ENCODE peak calls at places on chromosome 20, in four cellular contexts. One of them, this sample, is unnamed.

GRCh38 chr20:4171538-4172116 is 156.3 kb upstream of the RNF24 start:
- DNase-seq in AG04450: no peak
- DNase-seq in choroid plexus epithelial cell: peak
- DNase-seq in left ventricle myocardium inferior: no peak
- DNase-seq in this sample: no peak

GRCh38 chr20:45067558-45067957 is 33.4 kb downstream of the KCNS1 start:
- DNase-seq in left ventricle myocardium inferior: no peak
- DNase-seq in choroid plexus epithelial cell: peak
- DNase-seq in AG04450: no peak
- DNase-seq in this sample: peak

GRCh38 chr20:33250666-33251065 is 14.9 kb downstream of the BPIFA1 start:
- DNase-seq in AG04450: no peak
- DNase-seq in choroid plexus epithelial cell: no peak
- DNase-seq in left ventricle myocardium inferior: no peak
- DNase-seq in this sample: no peak

GRCh38 chr20:62299666-62300236 is 3.0 kb upstream of the ADRM1 start:
- DNase-seq in choroid plexus epithelial cell: no peak
- DNase-seq in AG04450: no peak
- DNase-seq in left ventricle myocardium inferior: no peak
- DNase-seq in this sample: no peak

GRCh38 chr20:16476032-16476431 is 97.2 kb downstream of the KIF16B start:
- DNase-seq in choroid plexus epithelial cell: peak
- DNase-seq in left ventricle myocardium inferior: no peak
- DNase-seq in AG04450: no peak
- DNase-seq in this sample: peak

GRCh38 chr20:53402233-53403005 is 191.2 kb downstream of the ZNF217 start:
- DNase-seq in left ventricle myocardium inferior: no peak
- DNase-seq in choroid plexus epithelial cell: no peak
- DNase-seq in AG04450: no peak
- DNase-seq in this sample: no peak

GRCh38 chr20:63472159-63472811 is at the start of gene KCNQ2:
- DNase-seq in left ventricle myocardium inferior: no peak
- DNase-seq in AG04450: no peak
- DNase-seq in choroid plexus epithelial cell: no peak
- DNase-seq in this sample: peak

GRCh38 chr20:7346562-7346961 is 579.1 kb downstream of the BMP2 start:
- DNase-seq in left ventricle myocardium inferior: no peak
- DNase-seq in AG04450: no peak
- DNase-seq in choroid plexus epithelial cell: no peak
- DNase-seq in this sample: no peak

GRCh38 chr20:2103454-2104153 is 2.0 kb downstream of the STK35 start:
- DNase-seq in left ventricle myocardium inferior: no peak
- DNase-seq in AG04450: no peak
- DNase-seq in choroid plexus epithelial cell: no peak
- DNase-seq in this sample: no peak

GRCh38 chr20:32031007-32031958 is 20.8 kb upstream of the HCK start:
- DNase-seq in AG04450: peak
- DNase-seq in choroid plexus epithelial cell: peak
- DNase-seq in left ventricle myocardium inferior: peak
- DNase-seq in this sample: peak

GRCh38 chr20:36606171-36607116 is 865 bp downstream of the RAB5IF start:
- DNase-seq in AG04450: no peak
- DNase-seq in choroid plexus epithelial cell: peak
- DNase-seq in left ventricle myocardium inferior: no peak
- DNase-seq in this sample: peak

GRCh38 chr20:25090492-25091429 is 8.8 kb upstream of the VSX1 start:
- DNase-seq in left ventricle myocardium inferior: no peak
- DNase-seq in AG04450: no peak
- DNase-seq in choroid plexus epithelial cell: no peak
- DNase-seq in this sample: no peak

GRCh38 chr20:6038256-6038655 is 15.6 kb downstream of the LRRN4 start:
- DNase-seq in AG04450: no peak
- DNase-seq in left ventricle myocardium inferior: peak
- DNase-seq in choroid plexus epithelial cell: no peak
- DNase-seq in this sample: no peak

GRCh38 chr20:44017211-44017610 is 102.6 kb downstream of the TOX2 start:
- DNase-seq in left ventricle myocardium inferior: no peak
- DNase-seq in AG04450: no peak
- DNase-seq in choroid plexus epithelial cell: no peak
- DNase-seq in this sample: no peak

GRCh38 chr20:2655331-2656116 is 3.1 kb downstream of the NOP56 start:
- DNase-seq in choroid plexus epithelial cell: no peak
- DNase-seq in AG04450: no peak
- DNase-seq in left ventricle myocardium inferior: no peak
- DNase-seq in this sample: no peak

GRCh38 chr20:31542201-31542842 is 28.1 kb downstream of the HM13 start:
- DNase-seq in left ventricle myocardium inferior: no peak
- DNase-seq in AG04450: no peak
- DNase-seq in choroid plexus epithelial cell: no peak
- DNase-seq in this sample: no peak

GRCh38 chr20:38601216-38602184 is at the start of gene ARHGAP40:
- DNase-seq in AG04450: no peak
- DNase-seq in left ventricle myocardium inferior: no peak
- DNase-seq in choroid plexus epithelial cell: peak
- DNase-seq in this sample: peak

GRCh38 chr20:5128886-5129285 is 2.1 kb downstream of the CDS2 start:
- DNase-seq in AG04450: no peak
- DNase-seq in choroid plexus epithelial cell: no peak
- DNase-seq in left ventricle myocardium inferior: no peak
- DNase-seq in this sample: no peak

GRCh38 chr20:63223826-63224207 is 7.9 kb upstream of the YTHDF1 start:
- DNase-seq in left ventricle myocardium inferior: no peak
- DNase-seq in AG04450: no peak
- DNase-seq in choroid plexus epithelial cell: no peak
- DNase-seq in this sample: no peak

GRCh38 chr20:31675828-31676533 is 38.3 kb downstream of the COX4I2 start:
- DNase-seq in choroid plexus epithelial cell: peak
- DNase-seq in left ventricle myocardium inferior: no peak
- DNase-seq in AG04450: no peak
- DNase-seq in this sample: peak

GRCh38 chr20:39861381-39861780 is 827.7 kb downstream of the MAFB start:
- DNase-seq in choroid plexus epithelial cell: no peak
- DNase-seq in AG04450: no peak
- DNase-seq in left ventricle myocardium inferior: no peak
- DNase-seq in this sample: no peak

GRCh38 chr20:9348746-9349145 is 165.6 kb upstream of the LAMP5 start:
- DNase-seq in AG04450: no peak
- DNase-seq in left ventricle myocardium inferior: no peak
- DNase-seq in choroid plexus epithelial cell: peak
- DNase-seq in this sample: no peak

GRCh38 chr20:23365390-23366165 is 3.6 kb downstream of the GZF1 start:
- DNase-seq in left ventricle myocardium inferior: no peak
- DNase-seq in AG04450: no peak
- DNase-seq in choroid plexus epithelial cell: no peak
- DNase-seq in this sample: no peak
- TF ChIP-seq CTCF in left ventricle myocardium inferior: no peak
- TF ChIP-seq CTCF in AG04450: no peak
- TF ChIP-seq CTCF in choroid plexus epithelial cell: no peak
- TF ChIP-seq CTCF in this sample: no peak

DNA sequence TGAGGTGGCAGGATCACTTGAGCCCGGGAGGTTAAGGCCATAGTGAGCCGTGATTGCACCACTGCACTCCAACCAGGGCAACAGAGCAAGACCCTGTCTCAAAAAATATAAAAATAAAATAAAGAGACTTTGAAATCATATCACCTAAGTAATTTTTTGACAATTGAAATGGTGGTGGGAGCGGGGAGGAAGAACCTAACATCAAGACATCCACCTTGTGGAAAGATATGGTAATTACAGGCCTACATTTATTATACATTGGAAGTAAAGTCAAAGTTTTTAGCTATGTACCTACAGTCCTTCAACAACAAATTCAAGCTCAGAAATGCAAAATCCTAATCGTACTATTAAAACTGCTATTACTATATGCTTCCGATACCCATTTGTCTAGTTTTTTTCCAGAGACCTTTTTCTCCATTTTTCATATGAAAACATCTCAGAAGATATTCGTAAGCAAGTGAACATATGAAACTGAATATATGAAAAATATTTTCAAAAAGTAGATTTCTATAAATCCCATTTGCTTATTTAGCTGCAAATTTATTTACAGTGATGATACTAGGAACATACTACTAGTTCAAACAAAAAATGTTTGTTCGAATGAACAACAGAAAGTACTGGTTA is 83.3 kb downstream of the SYCP2 start:
- DNase-seq in AG04450: no peak
- DNase-seq in left ventricle myocardium inferior: no peak
- DNase-seq in choroid plexus epithelial cell: peak
- DNase-seq in this sample: peak
- TF ChIP-seq CTCF in AG04450: peak
- TF ChIP-seq CTCF in left ventricle myocardium inferior: peak
- TF ChIP-seq CTCF in choroid plexus epithelial cell: peak
- TF ChIP-seq CTCF in this sample: peak

DNA sequence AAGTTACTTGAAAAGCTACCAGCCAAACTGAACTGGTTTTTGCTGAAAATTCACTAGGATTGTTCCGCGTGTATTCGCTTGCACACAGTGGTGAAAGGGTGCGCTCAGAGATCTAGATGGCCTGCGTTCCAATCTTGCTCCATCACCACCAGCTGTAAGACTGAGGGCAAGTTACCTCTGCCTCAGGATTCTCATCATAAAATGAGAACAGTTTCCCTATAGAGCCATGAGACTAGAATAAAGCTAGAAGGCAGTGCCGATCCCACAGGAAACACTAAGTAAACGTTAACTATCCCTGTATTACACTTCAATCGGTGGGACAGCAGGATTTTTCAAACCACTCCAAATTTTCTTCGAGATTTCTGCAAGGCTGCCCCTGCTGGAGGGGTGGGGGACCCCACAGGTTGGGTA is 838 bp downstream of the AHCY start:
- DNase-seq in left ventricle myocardium inferior: no peak
- DNase-seq in AG04450: no peak
- DNase-seq in choroid plexus epithelial cell: peak
- DNase-seq in this sample: no peak
- TF ChIP-seq CTCF in left ventricle myocardium inferior: no peak
- TF ChIP-seq CTCF in AG04450: peak
- TF ChIP-seq CTCF in choroid plexus epithelial cell: peak
- TF ChIP-seq CTCF in this sample: peak

GRCh38 chr20:23200914-23201313 is 114.8 kb upstream of the CD93 start:
- DNase-seq in AG04450: no peak
- DNase-seq in choroid plexus epithelial cell: peak
- DNase-seq in left ventricle myocardium inferior: no peak
- DNase-seq in this sample: peak
- TF ChIP-seq CTCF in AG04450: peak
- TF ChIP-seq CTCF in choroid plexus epithelial cell: peak
- TF ChIP-seq CTCF in left ventricle myocardium inferior: peak
- TF ChIP-seq CTCF in this sample: peak

GRCh38 chr20:56178219-56178618 is 70.3 kb upstream of the MC3R start:
- DNase-seq in AG04450: no peak
- DNase-seq in left ventricle myocardium inferior: no peak
- DNase-seq in choroid plexus epithelial cell: no peak
- DNase-seq in this sample: no peak

GRCh38 chr20:56179051-56179450 is 69.5 kb upstream of the MC3R start:
- DNase-seq in left ventricle myocardium inferior: no peak
- DNase-seq in AG04450: no peak
- DNase-seq in choroid plexus epithelial cell: no peak
- DNase-seq in this sample: no peak

GRCh38 chr20:56175884-56176283 is 72.6 kb upstream of the MC3R start:
- DNase-seq in left ventricle myocardium inferior: no peak
- DNase-seq in AG04450: no peak
- DNase-seq in choroid plexus epithelial cell: no peak
- DNase-seq in this sample: no peak

DNA sequence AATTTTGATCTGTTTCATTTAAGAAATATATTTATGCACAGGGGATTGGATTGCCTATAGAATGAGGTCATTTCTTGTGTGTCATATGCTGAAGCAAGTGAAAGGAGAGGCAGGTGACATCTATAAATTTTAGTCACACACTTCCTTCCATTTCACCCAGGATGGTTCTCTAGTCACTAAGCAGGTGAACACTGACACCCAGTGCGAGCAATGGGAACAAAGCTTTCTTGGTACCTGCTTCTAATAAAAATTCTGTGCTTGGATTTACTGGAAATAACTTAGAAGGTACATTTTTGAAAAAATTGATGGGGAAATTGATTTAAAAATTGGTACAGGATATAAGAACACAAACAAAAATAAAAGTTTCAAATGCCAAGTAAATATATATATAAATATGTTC is 66.9 kb upstream of the MC3R start:
- DNase-seq in AG04450: no peak
- DNase-seq in left ventricle myocardium inferior: no peak
- DNase-seq in choroid plexus epithelial cell: no peak
- DNase-seq in this sample: no peak
- TF ChIP-seq CTCF in AG04450: no peak
- TF ChIP-seq CTCF in left ventricle myocardium inferior: peak
- TF ChIP-seq CTCF in choroid plexus epithelial cell: no peak
- TF ChIP-seq CTCF in this sample: no peak

GRCh38 chr20:34538671-34539123 is 19.8 kb upstream of the MAP1LC3A start:
- DNase-seq in left ventricle myocardium inferior: peak
- DNase-seq in AG04450: no peak
- DNase-seq in choroid plexus epithelial cell: peak
- DNase-seq in this sample: peak
- TF ChIP-seq CTCF in left ventricle myocardium inferior: peak
- TF ChIP-seq CTCF in AG04450: peak
- TF ChIP-seq CTCF in choroid plexus epithelial cell: peak
- TF ChIP-seq CTCF in this sample: peak

DNA sequence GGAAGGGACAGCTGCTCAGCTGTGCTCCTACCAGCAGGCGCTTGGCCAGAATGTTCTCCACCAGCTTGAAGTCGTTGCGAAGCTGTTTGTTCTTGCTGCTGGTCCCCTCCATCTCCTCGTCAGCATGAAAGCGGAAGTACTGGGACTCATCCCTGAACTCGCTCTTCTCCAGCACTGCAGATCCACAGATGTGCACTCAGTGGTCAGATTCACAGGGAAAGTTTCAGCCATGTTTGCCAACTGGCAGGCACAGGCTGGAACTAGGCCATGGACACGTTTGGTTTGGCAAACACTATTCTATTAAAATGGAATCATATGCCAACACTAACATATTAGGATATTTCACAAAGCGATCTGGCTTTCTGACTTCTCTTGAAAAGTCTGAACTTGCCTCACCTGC is 167.9 kb downstream of the PREX1 start:
- DNase-seq in left ventricle myocardium inferior: no peak
- DNase-seq in choroid plexus epithelial cell: no peak
- DNase-seq in AG04450: no peak
- DNase-seq in this sample: no peak
- TF ChIP-seq CTCF in left ventricle myocardium inferior: no peak
- TF ChIP-seq CTCF in choroid plexus epithelial cell: no peak
- TF ChIP-seq CTCF in AG04450: no peak
- TF ChIP-seq CTCF in this sample: no peak